ENCODE peak calls at places on chromosomes 4 and X, in four cellular contexts. One of them, this sample, is unnamed. For H3K4me1 and H3K36me3, the result is how much of the 10 kb centered on the place peaks cover.

GRCh38 chrX:31679861-31680260 is 608.0 kb upstream of the FTHL17 start:
- DNase-seq in transverse colon: no peak
- DNase-seq in tibial nerve: no peak
- DNase-seq in lung: no peak
- DNase-seq in this sample: no peak

GRCh38 chr4:118957683-118958082 is 69.0 kb downstream of the SYNPO2 start:
- DNase-seq in lung: no peak
- DNase-seq in tibial nerve: peak
- DNase-seq in transverse colon: no peak
- DNase-seq in this sample: no peak

GRCh38 chr4:102620697-102621497 is 119.7 kb downstream of the NFKB1 start:
- DNase-seq in transverse colon: peak
- DNase-seq in lung: no peak
- DNase-seq in tibial nerve: no peak
- DNase-seq in this sample: peak

GRCh38 chr4:186244835-186245234 is 17.5 kb downstream of the KLKB1 start:
- DNase-seq in tibial nerve: no peak
- DNase-seq in transverse colon: no peak
- DNase-seq in lung: no peak
- DNase-seq in this sample: no peak

GRCh38 chr4:40525811-40526598 is 103.7 kb downstream of the RBM47 start:
- DNase-seq in lung: peak
- DNase-seq in tibial nerve: peak
- DNase-seq in transverse colon: no peak
- DNase-seq in this sample: no peak

GRCh38 chrX:136034622-136035021 is 49.4 kb downstream of the SLC9A6 start:
- DNase-seq in lung: no peak
- DNase-seq in tibial nerve: no peak
- DNase-seq in transverse colon: no peak
- DNase-seq in this sample: no peak

GRCh38 chrX:111131572-111131971 is 35.6 kb downstream of the PAK3 start:
- DNase-seq in transverse colon: no peak
- DNase-seq in tibial nerve: no peak
- DNase-seq in lung: no peak
- DNase-seq in this sample: no peak

GRCh38 chr4:82797591-82798081 is 960 bp downstream of the SCD5 start:
- DNase-seq in lung: no peak
- DNase-seq in transverse colon: peak
- DNase-seq in tibial nerve: no peak
- DNase-seq in this sample: no peak

GRCh38 chr4:899556-899906 is 32.6 kb downstream of the GAK start:
- DNase-seq in tibial nerve: no peak
- DNase-seq in lung: no peak
- DNase-seq in transverse colon: no peak
- DNase-seq in this sample: no peak

GRCh38 chr4:187286536-187286935 is 562.9 kb upstream of the FAT1 start:
- DNase-seq in lung: no peak
- DNase-seq in transverse colon: no peak
- DNase-seq in tibial nerve: no peak
- DNase-seq in this sample: no peak

GRCh38 chr4:15793506-15794363 is 15.6 kb downstream of the CD38 start:
- DNase-seq in lung: no peak
- DNase-seq in tibial nerve: no peak
- DNase-seq in transverse colon: no peak
- DNase-seq in this sample: no peak

GRCh38 chrX:39456894-39457600 is 640.7 kb downstream of the BCOR start:
- DNase-seq in tibial nerve: no peak
- DNase-seq in lung: no peak
- DNase-seq in transverse colon: no peak
- DNase-seq in this sample: no peak

GRCh38 chrX:24775891-24776290 is 82.2 kb downstream of the POLA1 start:
- DNase-seq in lung: no peak
- DNase-seq in tibial nerve: no peak
- DNase-seq in transverse colon: no peak
- DNase-seq in this sample: no peak

GRCh38 chrX:25523574-25523973 is 507.8 kb upstream of the ARX start:
- DNase-seq in transverse colon: no peak
- DNase-seq in lung: no peak
- DNase-seq in tibial nerve: no peak
- DNase-seq in this sample: no peak

GRCh38 chrX:34656842-34657780 is at the start of gene TMEM47:
- DNase-seq in transverse colon: peak
- DNase-seq in lung: peak
- DNase-seq in tibial nerve: peak
- DNase-seq in this sample: peak

GRCh38 chrX:18961686-18962085 is 22.2 kb downstream of the PHKA2 start:
- DNase-seq in tibial nerve: no peak
- DNase-seq in transverse colon: no peak
- DNase-seq in lung: no peak
- DNase-seq in this sample: no peak

GRCh38 chr4:140811429-140811828 is 55.2 kb upstream of the TBC1D9 start:
- DNase-seq in lung: no peak
- DNase-seq in tibial nerve: no peak
- DNase-seq in transverse colon: no peak
- DNase-seq in this sample: no peak

GRCh38 chr4:181728567-181728966 is 514.6 kb upstream of the TENM3 start:
- DNase-seq in transverse colon: no peak
- DNase-seq in tibial nerve: no peak
- DNase-seq in lung: no peak
- DNase-seq in this sample: no peak

GRCh38 chr4:87058272-87059073 is 123.7 kb downstream of the AFF1 start:
- DNase-seq in lung: no peak
- DNase-seq in transverse colon: no peak
- DNase-seq in tibial nerve: no peak
- DNase-seq in this sample: peak

GRCh38 chr4:20017035-20017434 is 234.7 kb upstream of the SLIT2 start:
- DNase-seq in tibial nerve: no peak
- DNase-seq in transverse colon: no peak
- DNase-seq in lung: no peak
- DNase-seq in this sample: no peak

GRCh38 chr4:165368114-165368513 is 10.7 kb upstream of the CPE start:
- DNase-seq in tibial nerve: no peak
- DNase-seq in transverse colon: no peak
- DNase-seq in lung: no peak
- DNase-seq in this sample: no peak

GRCh38 chr4:24210332-24210902 is 320.6 kb upstream of the PPARGC1A start:
- DNase-seq in transverse colon: peak
- DNase-seq in tibial nerve: peak
- DNase-seq in lung: peak
- DNase-seq in this sample: no peak

GRCh38 chr4:74175379-74175778 is 17.5 kb downstream of the MTHFD2L start:
- DNase-seq in tibial nerve: no peak
- DNase-seq in lung: no peak
- DNase-seq in transverse colon: no peak
- DNase-seq in this sample: no peak

GRCh38 chr4:128556756-128557155 is 252.7 kb upstream of the JADE1 start:
- DNase-seq in lung: no peak
- DNase-seq in transverse colon: no peak
- DNase-seq in tibial nerve: no peak
- DNase-seq in this sample: no peak

GRCh38 chrX:115582871-115583729 is 22.1 kb downstream of the PLS3 start:
- DNase-seq in tibial nerve: no peak
- DNase-seq in lung: no peak
- DNase-seq in transverse colon: no peak
- DNase-seq in this sample: no peak

GRCh38 chr4:20254517-20255250 is 3.0 kb downstream of the SLIT2 start:
- DNase-seq in transverse colon: no peak
- DNase-seq in lung: no peak
- DNase-seq in tibial nerve: no peak
- DNase-seq in this sample: no peak

GRCh38 chrX:108304210-108304609 is 134.0 kb downstream of the COL4A6 start:
- DNase-seq in lung: no peak
- DNase-seq in transverse colon: no peak
- DNase-seq in tibial nerve: no peak
- DNase-seq in this sample: no peak

GRCh38 chrX:48998391-48998790 is 3.7 kb downstream of the GRIPAP1 start:
- DNase-seq in transverse colon: no peak
- DNase-seq in tibial nerve: no peak
- DNase-seq in lung: no peak
- DNase-seq in this sample: no peak

GRCh38 chr4:155954118-155954503 is 445 bp upstream of the CTSO start:
- DNase-seq in tibial nerve: no peak
- DNase-seq in lung: no peak
- DNase-seq in transverse colon: peak
- DNase-seq in this sample: no peak

GRCh38 chrX:129115104-129115503 is 408.2 kb downstream of the SMARCA1 start:
- DNase-seq in tibial nerve: no peak
- DNase-seq in lung: no peak
- DNase-seq in transverse colon: peak
- DNase-seq in this sample: no peak

GRCh38 chr4:77145806-77146425 is 11.1 kb upstream of the CCNG2 start:
- DNase-seq in tibial nerve: no peak
- DNase-seq in transverse colon: no peak
- DNase-seq in lung: no peak
- DNase-seq in this sample: no peak

GRCh38 chr4:6960154-6960553 is 50.5 kb downstream of the TBC1D14 start:
- DNase-seq in lung: no peak
- DNase-seq in transverse colon: no peak
- DNase-seq in tibial nerve: no peak
- DNase-seq in this sample: no peak

GRCh38 chr4:909131-909571 is 23.0 kb downstream of the GAK start:
- DNase-seq in lung: no peak
- DNase-seq in transverse colon: no peak
- DNase-seq in tibial nerve: no peak
- DNase-seq in this sample: no peak

GRCh38 chrX:154074199-154074598 is 23.3 kb downstream of the MECP2 start:
- DNase-seq in lung: no peak
- DNase-seq in transverse colon: no peak
- DNase-seq in tibial nerve: no peak
- DNase-seq in this sample: no peak

DNA sequence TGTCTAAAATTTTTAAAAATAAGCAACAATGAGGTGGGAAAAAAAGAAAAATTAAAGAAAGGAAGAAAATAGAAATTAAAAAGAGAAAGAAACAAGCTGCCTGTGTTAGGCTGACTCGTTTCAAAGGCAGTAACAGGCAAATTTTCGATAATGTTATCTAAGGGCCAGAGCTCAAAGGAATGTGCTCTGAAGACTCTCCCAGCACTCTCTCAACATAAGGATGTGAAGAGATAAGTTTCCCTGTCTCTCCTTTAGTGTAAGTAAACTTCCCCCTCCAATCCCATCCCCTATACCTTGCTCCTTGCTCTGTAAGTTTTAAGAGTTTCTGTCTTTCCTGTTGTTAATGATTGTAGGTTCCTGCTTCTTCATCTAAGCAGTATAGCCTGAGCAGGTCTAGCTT is 172.8 kb downstream of the TEX13C start:
- DNase-seq in transverse colon: no peak
- DNase-seq in lung: no peak
- DNase-seq in tibial nerve: no peak
- DNase-seq in this sample: no peak
- H3K4me3 ChIP-seq in transverse colon: no peak
- H3K4me3 ChIP-seq in lung: no peak
- H3K4me3 ChIP-seq in tibial nerve: no peak
- H3K4me3 ChIP-seq in this sample: no peak

GRCh38 chrX:13026877-13027652 is 17.4 kb downstream of the FAM9C start:
- DNase-seq in tibial nerve: no peak
- DNase-seq in transverse colon: no peak
- DNase-seq in lung: no peak
- DNase-seq in this sample: no peak

GRCh38 chrX:13022926-13023325 is 21.5 kb downstream of the FAM9C start:
- DNase-seq in tibial nerve: no peak
- DNase-seq in transverse colon: no peak
- DNase-seq in lung: no peak
- DNase-seq in this sample: no peak

GRCh38 chrX:13024911-13025454 is 19.4 kb downstream of the FAM9C start:
- DNase-seq in tibial nerve: no peak
- DNase-seq in lung: no peak
- DNase-seq in transverse colon: no peak
- DNase-seq in this sample: no peak

GRCh38 chrX:13028871-13029336 is 15.5 kb downstream of the FAM9C start:
- DNase-seq in transverse colon: no peak
- DNase-seq in lung: no peak
- DNase-seq in tibial nerve: no peak
- DNase-seq in this sample: no peak

DNA sequence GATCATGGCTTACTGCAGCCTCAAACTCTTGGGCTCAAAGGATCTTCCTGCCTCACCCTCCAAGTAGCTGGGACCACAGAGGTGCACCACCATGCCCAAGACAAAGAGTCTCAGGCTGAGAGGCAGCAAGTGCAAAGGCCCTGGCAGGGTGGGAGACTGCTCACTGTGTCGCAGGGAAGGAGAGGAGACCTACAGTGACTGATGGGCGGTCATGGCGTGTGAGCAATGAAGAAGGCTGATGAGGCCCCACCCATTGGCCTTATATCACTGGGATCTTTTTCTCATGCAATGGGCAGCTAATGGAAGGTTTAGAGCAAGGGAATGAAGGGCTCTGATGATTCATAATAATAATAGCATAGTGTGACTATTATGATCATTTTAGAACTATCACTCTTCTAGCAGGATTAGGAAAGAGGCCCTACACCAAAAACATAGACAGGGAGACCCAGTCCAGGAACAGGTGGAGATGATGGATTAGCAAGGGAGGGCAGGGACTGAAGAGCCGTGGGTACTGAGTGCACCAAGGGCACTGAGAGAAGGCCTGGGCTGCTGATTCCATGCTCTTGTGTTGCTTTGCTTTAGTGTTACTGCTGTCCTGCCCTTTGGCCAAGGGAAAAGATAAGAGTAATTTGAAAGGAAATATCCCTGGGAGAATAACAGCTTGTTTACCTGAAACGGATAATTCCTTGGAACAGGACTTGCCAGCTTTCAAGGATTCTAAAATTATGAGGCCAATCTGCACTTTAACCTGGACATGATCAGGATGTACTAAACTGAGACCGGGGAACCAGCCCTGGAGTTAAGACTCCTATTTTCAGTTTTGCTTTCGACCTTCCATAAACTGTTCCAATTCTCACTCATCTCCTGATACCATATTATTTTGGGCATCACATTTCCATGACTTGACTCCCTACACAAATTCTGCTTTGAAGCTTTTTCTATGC is 20.6 kb downstream of the FAM9C start:
- DNase-seq in tibial nerve: no peak
- DNase-seq in transverse colon: no peak
- DNase-seq in lung: no peak
- DNase-seq in this sample: peak
- H3K4me1 ChIP-seq in tibial nerve: under half
- H3K4me1 ChIP-seq in transverse colon: under half
- H3K4me1 ChIP-seq in lung: under half
- H3K4me1 ChIP-seq in this sample: under half

DNA sequence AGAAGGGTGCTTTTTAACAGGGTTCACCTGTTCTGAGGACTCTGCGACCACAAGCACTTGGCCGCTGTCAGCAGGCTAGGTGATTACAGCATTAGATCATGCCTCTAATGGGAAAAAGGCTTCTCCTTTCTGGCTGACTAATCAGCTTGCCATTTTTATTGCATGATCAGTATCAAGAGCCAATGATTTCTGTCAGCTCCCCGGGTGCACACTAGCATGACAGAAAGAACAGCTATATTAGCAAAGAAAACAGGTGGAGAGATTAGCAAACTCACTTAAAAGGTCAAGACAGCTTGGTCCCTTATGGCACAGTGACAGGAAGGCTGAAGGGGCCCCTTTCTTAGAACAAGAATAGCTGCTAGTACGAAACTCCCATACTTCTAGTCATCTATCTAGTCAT is 170.0 kb downstream of the SMIM20 start:
- DNase-seq in lung: no peak
- DNase-seq in transverse colon: no peak
- DNase-seq in tibial nerve: no peak
- DNase-seq in this sample: no peak
- H3K36me3 ChIP-seq in lung: under half
- H3K36me3 ChIP-seq in transverse colon: under half
- H3K36me3 ChIP-seq in tibial nerve: under half
- H3K36me3 ChIP-seq in this sample: under half

GRCh38 chr4:98661356-98662054 is 3.1 kb upstream of the TSPAN5 start:
- DNase-seq in lung: no peak
- DNase-seq in transverse colon: no peak
- DNase-seq in tibial nerve: no peak
- DNase-seq in this sample: no peak
- H3K4me3 ChIP-seq in lung: no peak
- H3K4me3 ChIP-seq in transverse colon: no peak
- H3K4me3 ChIP-seq in tibial nerve: no peak
- H3K4me3 ChIP-seq in this sample: no peak